ENCODE peak calls at places on chromosomes 13 and 19, in ten cellular contexts. One of them, this sample, is unnamed.

GRCh38 chr19:11247391-11247790 is 8.0 kb downstream of the ANGPTL8 start:
- DNase-seq in lower lobe of right lung: no peak
- DNase-seq in fibroblast of mammary gland: peak
- DNase-seq in A549: no peak
- DNase-seq in hepatocyte: peak
- DNase-seq in AG04449: no peak
- DNase-seq in naive thymus-derived CD4-positive, alpha-beta T cell: no peak
- DNase-seq in uterus: peak
- DNase-seq in adrenal gland: peak
- DNase-seq in brain microvascular endothelial cell: no peak
- DNase-seq in this sample: no peak

GRCh38 chr19:5048091-5048726 is 79.3 kb downstream of the KDM4B start:
- DNase-seq in uterus: peak
- DNase-seq in AG04449: no peak
- DNase-seq in adrenal gland: peak
- DNase-seq in A549: peak
- DNase-seq in hepatocyte: peak
- DNase-seq in fibroblast of mammary gland: peak
- DNase-seq in lower lobe of right lung: peak
- DNase-seq in brain microvascular endothelial cell: peak
- DNase-seq in naive thymus-derived CD4-positive, alpha-beta T cell: peak
- DNase-seq in this sample: peak

GRCh38 chr19:17706750-17707181 is 12.5 kb upstream of the MAP1S start:
- DNase-seq in lower lobe of right lung: no peak
- DNase-seq in adrenal gland: no peak
- DNase-seq in hepatocyte: no peak
- DNase-seq in fibroblast of mammary gland: peak
- DNase-seq in AG04449: no peak
- DNase-seq in naive thymus-derived CD4-positive, alpha-beta T cell: no peak
- DNase-seq in uterus: no peak
- DNase-seq in brain microvascular endothelial cell: peak
- DNase-seq in A549: no peak
- DNase-seq in this sample: peak

GRCh38 chr19:55340784-55341147 is 1.1 kb downstream of the KMT5C start:
- DNase-seq in naive thymus-derived CD4-positive, alpha-beta T cell: peak
- DNase-seq in uterus: no peak
- DNase-seq in hepatocyte: peak
- DNase-seq in brain microvascular endothelial cell: no peak
- DNase-seq in A549: no peak
- DNase-seq in lower lobe of right lung: no peak
- DNase-seq in fibroblast of mammary gland: no peak
- DNase-seq in adrenal gland: peak
- DNase-seq in AG04449: no peak
- DNase-seq in this sample: peak

GRCh38 chr13:49649244-49649962 is 21.1 kb downstream of the ARL11 start:
- DNase-seq in naive thymus-derived CD4-positive, alpha-beta T cell: no peak
- DNase-seq in hepatocyte: peak
- DNase-seq in fibroblast of mammary gland: peak
- DNase-seq in AG04449: no peak
- DNase-seq in uterus: no peak
- DNase-seq in brain microvascular endothelial cell: peak
- DNase-seq in lower lobe of right lung: no peak
- DNase-seq in adrenal gland: no peak
- DNase-seq in A549: peak
- DNase-seq in this sample: peak

GRCh38 chr13:113000575-113000974 is 31.6 kb downstream of the MCF2L start:
- DNase-seq in fibroblast of mammary gland: no peak
- DNase-seq in naive thymus-derived CD4-positive, alpha-beta T cell: no peak
- DNase-seq in AG04449: no peak
- DNase-seq in uterus: no peak
- DNase-seq in adrenal gland: no peak
- DNase-seq in brain microvascular endothelial cell: no peak
- DNase-seq in hepatocyte: no peak
- DNase-seq in A549: no peak
- DNase-seq in lower lobe of right lung: no peak
- DNase-seq in this sample: no peak

GRCh38 chr13:20270163-20270865 is 38.2 kb upstream of the GJB6 start:
- DNase-seq in hepatocyte: peak
- DNase-seq in brain microvascular endothelial cell: no peak
- DNase-seq in uterus: no peak
- DNase-seq in AG04449: no peak
- DNase-seq in fibroblast of mammary gland: no peak
- DNase-seq in naive thymus-derived CD4-positive, alpha-beta T cell: no peak
- DNase-seq in A549: no peak
- DNase-seq in adrenal gland: no peak
- DNase-seq in lower lobe of right lung: no peak
- DNase-seq in this sample: no peak

GRCh38 chr13:28173793-28174192 is 35.4 kb downstream of the PAN3 start:
- DNase-seq in fibroblast of mammary gland: no peak
- DNase-seq in AG04449: no peak
- DNase-seq in A549: no peak
- DNase-seq in uterus: no peak
- DNase-seq in hepatocyte: no peak
- DNase-seq in adrenal gland: no peak
- DNase-seq in naive thymus-derived CD4-positive, alpha-beta T cell: no peak
- DNase-seq in lower lobe of right lung: no peak
- DNase-seq in brain microvascular endothelial cell: no peak
- DNase-seq in this sample: no peak

GRCh38 chr13:38821753-38822551 is 135.1 kb downstream of the FREM2 start:
- DNase-seq in naive thymus-derived CD4-positive, alpha-beta T cell: no peak
- DNase-seq in fibroblast of mammary gland: no peak
- DNase-seq in lower lobe of right lung: no peak
- DNase-seq in brain microvascular endothelial cell: no peak
- DNase-seq in AG04449: no peak
- DNase-seq in uterus: no peak
- DNase-seq in hepatocyte: no peak
- DNase-seq in adrenal gland: no peak
- DNase-seq in A549: no peak
- DNase-seq in this sample: no peak

GRCh38 chr19:4403005-4403761 is 743 bp downstream of the CHAF1A start:
- DNase-seq in A549: no peak
- DNase-seq in hepatocyte: no peak
- DNase-seq in naive thymus-derived CD4-positive, alpha-beta T cell: no peak
- DNase-seq in AG04449: no peak
- DNase-seq in fibroblast of mammary gland: no peak
- DNase-seq in uterus: no peak
- DNase-seq in lower lobe of right lung: no peak
- DNase-seq in brain microvascular endothelial cell: no peak
- DNase-seq in adrenal gland: no peak
- DNase-seq in this sample: no peak

GRCh38 chr19:44955500-44956439 is 590 bp downstream of the CLPTM1 start:
- DNase-seq in hepatocyte: no peak
- DNase-seq in adrenal gland: peak
- DNase-seq in lower lobe of right lung: no peak
- DNase-seq in uterus: no peak
- DNase-seq in A549: no peak
- DNase-seq in fibroblast of mammary gland: no peak
- DNase-seq in AG04449: no peak
- DNase-seq in naive thymus-derived CD4-positive, alpha-beta T cell: no peak
- DNase-seq in brain microvascular endothelial cell: no peak
- DNase-seq in this sample: peak

GRCh38 chr19:29845576-29846176 is 33.9 kb downstream of the CCNE1 start:
- DNase-seq in adrenal gland: peak
- DNase-seq in naive thymus-derived CD4-positive, alpha-beta T cell: peak
- DNase-seq in lower lobe of right lung: no peak
- DNase-seq in A549: peak
- DNase-seq in uterus: no peak
- DNase-seq in hepatocyte: peak
- DNase-seq in fibroblast of mammary gland: peak
- DNase-seq in brain microvascular endothelial cell: peak
- DNase-seq in AG04449: no peak
- DNase-seq in this sample: peak

GRCh38 chr19:19602136-19602712 is 16.3 kb downstream of the PBX4 start:
- DNase-seq in A549: no peak
- DNase-seq in adrenal gland: no peak
- DNase-seq in naive thymus-derived CD4-positive, alpha-beta T cell: peak
- DNase-seq in lower lobe of right lung: no peak
- DNase-seq in brain microvascular endothelial cell: no peak
- DNase-seq in hepatocyte: no peak
- DNase-seq in uterus: no peak
- DNase-seq in fibroblast of mammary gland: no peak
- DNase-seq in AG04449: no peak
- DNase-seq in this sample: no peak

GRCh38 chr19:33263325-33264023 is 37.8 kb upstream of the SLC7A10 start:
- DNase-seq in uterus: no peak
- DNase-seq in AG04449: no peak
- DNase-seq in A549: no peak
- DNase-seq in adrenal gland: no peak
- DNase-seq in brain microvascular endothelial cell: no peak
- DNase-seq in naive thymus-derived CD4-positive, alpha-beta T cell: no peak
- DNase-seq in lower lobe of right lung: no peak
- DNase-seq in fibroblast of mammary gland: no peak
- DNase-seq in hepatocyte: no peak
- DNase-seq in this sample: no peak

GRCh38 chr13:95553614-95554385 is 1.3 kb downstream of the CLDN10 start:
- DNase-seq in A549: no peak
- DNase-seq in adrenal gland: no peak
- DNase-seq in AG04449: no peak
- DNase-seq in naive thymus-derived CD4-positive, alpha-beta T cell: no peak
- DNase-seq in uterus: no peak
- DNase-seq in hepatocyte: no peak
- DNase-seq in fibroblast of mammary gland: no peak
- DNase-seq in brain microvascular endothelial cell: no peak
- DNase-seq in lower lobe of right lung: peak
- DNase-seq in this sample: peak

DNA sequence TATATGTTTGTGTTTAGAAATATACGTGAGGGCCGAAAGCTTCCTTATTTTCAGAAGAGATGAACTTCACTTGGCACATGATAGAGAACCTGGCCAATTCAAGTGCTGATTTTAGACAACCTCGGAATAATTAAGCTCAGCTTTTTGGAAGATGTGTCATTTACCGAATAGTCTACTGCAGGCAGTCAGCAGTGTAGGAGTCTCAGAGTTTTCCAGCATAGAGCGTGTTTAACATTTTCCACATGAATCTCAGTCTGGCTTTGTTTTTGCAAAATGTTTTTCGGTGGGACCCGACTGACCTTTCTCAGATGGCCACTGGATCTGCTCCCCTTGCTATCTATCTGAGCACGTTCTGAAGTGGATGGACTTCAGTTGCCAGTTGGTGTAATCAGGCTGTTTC is 4.7 kb downstream of the RNASEH2B start:
- DNase-seq in uterus: no peak
- DNase-seq in naive thymus-derived CD4-positive, alpha-beta T cell: no peak
- DNase-seq in A549: no peak
- DNase-seq in adrenal gland: no peak
- DNase-seq in lower lobe of right lung: no peak
- DNase-seq in brain microvascular endothelial cell: no peak
- DNase-seq in fibroblast of mammary gland: peak
- DNase-seq in AG04449: no peak
- DNase-seq in hepatocyte: no peak
- DNase-seq in this sample: peak
- H3K4me3 ChIP-seq in uterus: no peak
- H3K4me3 ChIP-seq in naive thymus-derived CD4-positive, alpha-beta T cell: no peak
- H3K4me3 ChIP-seq in A549: no peak
- H3K4me3 ChIP-seq in adrenal gland: no peak
- H3K4me3 ChIP-seq in lower lobe of right lung: no peak
- H3K4me3 ChIP-seq in brain microvascular endothelial cell: no peak
- H3K4me3 ChIP-seq in fibroblast of mammary gland: no peak
- H3K4me3 ChIP-seq in AG04449: no peak
- H3K4me3 ChIP-seq in hepatocyte: no peak
- H3K4me3 ChIP-seq in this sample: peak

GRCh38 chr13:83077499-83077898 is 804.8 kb downstream of the SLITRK1 start:
- DNase-seq in naive thymus-derived CD4-positive, alpha-beta T cell: no peak
- DNase-seq in A549: no peak
- DNase-seq in fibroblast of mammary gland: no peak
- DNase-seq in lower lobe of right lung: no peak
- DNase-seq in adrenal gland: no peak
- DNase-seq in hepatocyte: no peak
- DNase-seq in uterus: no peak
- DNase-seq in brain microvascular endothelial cell: no peak
- DNase-seq in AG04449: no peak
- DNase-seq in this sample: no peak
- H3K4me3 ChIP-seq in naive thymus-derived CD4-positive, alpha-beta T cell: no peak
- H3K4me3 ChIP-seq in A549: no peak
- H3K4me3 ChIP-seq in fibroblast of mammary gland: no peak
- H3K4me3 ChIP-seq in lower lobe of right lung: no peak
- H3K4me3 ChIP-seq in adrenal gland: no peak
- H3K4me3 ChIP-seq in hepatocyte: no peak
- H3K4me3 ChIP-seq in uterus: no peak
- H3K4me3 ChIP-seq in brain microvascular endothelial cell: no peak
- H3K4me3 ChIP-seq in AG04449: no peak
- H3K4me3 ChIP-seq in this sample: no peak

GRCh38 chr13:86559915-86560314 is 760.7 kb upstream of the SLITRK6 start:
- DNase-seq in A549: no peak
- DNase-seq in hepatocyte: no peak
- DNase-seq in lower lobe of right lung: no peak
- DNase-seq in uterus: no peak
- DNase-seq in AG04449: no peak
- DNase-seq in naive thymus-derived CD4-positive, alpha-beta T cell: no peak
- DNase-seq in brain microvascular endothelial cell: no peak
- DNase-seq in adrenal gland: no peak
- DNase-seq in fibroblast of mammary gland: no peak
- DNase-seq in this sample: no peak
- H3K4me3 ChIP-seq in A549: no peak
- H3K4me3 ChIP-seq in hepatocyte: no peak
- H3K4me3 ChIP-seq in lower lobe of right lung: no peak
- H3K4me3 ChIP-seq in uterus: no peak
- H3K4me3 ChIP-seq in AG04449: no peak
- H3K4me3 ChIP-seq in naive thymus-derived CD4-positive, alpha-beta T cell: no peak
- H3K4me3 ChIP-seq in brain microvascular endothelial cell: no peak
- H3K4me3 ChIP-seq in adrenal gland: no peak
- H3K4me3 ChIP-seq in fibroblast of mammary gland: no peak
- H3K4me3 ChIP-seq in this sample: no peak

GRCh38 chr19:47890865-47891621 is 4.9 kb upstream of the SULT2A1 start:
- DNase-seq in lower lobe of right lung: no peak
- DNase-seq in brain microvascular endothelial cell: no peak
- DNase-seq in hepatocyte: no peak
- DNase-seq in A549: no peak
- DNase-seq in uterus: no peak
- DNase-seq in adrenal gland: no peak
- DNase-seq in fibroblast of mammary gland: no peak
- DNase-seq in AG04449: no peak
- DNase-seq in naive thymus-derived CD4-positive, alpha-beta T cell: no peak
- DNase-seq in this sample: no peak

GRCh38 chr19:47881757-47882156 is 4.4 kb downstream of the SULT2A1 start:
- DNase-seq in brain microvascular endothelial cell: no peak
- DNase-seq in A549: no peak
- DNase-seq in fibroblast of mammary gland: no peak
- DNase-seq in uterus: no peak
- DNase-seq in AG04449: no peak
- DNase-seq in hepatocyte: no peak
- DNase-seq in naive thymus-derived CD4-positive, alpha-beta T cell: no peak
- DNase-seq in lower lobe of right lung: peak
- DNase-seq in adrenal gland: no peak
- DNase-seq in this sample: no peak

GRCh38 chr19:47886010-47886559 is at the start of gene SULT2A1:
- DNase-seq in naive thymus-derived CD4-positive, alpha-beta T cell: no peak
- DNase-seq in brain microvascular endothelial cell: no peak
- DNase-seq in fibroblast of mammary gland: no peak
- DNase-seq in adrenal gland: no peak
- DNase-seq in lower lobe of right lung: no peak
- DNase-seq in A549: no peak
- DNase-seq in uterus: no peak
- DNase-seq in AG04449: no peak
- DNase-seq in hepatocyte: peak
- DNase-seq in this sample: no peak

GRCh38 chr19:47882890-47883289 is 3.2 kb downstream of the SULT2A1 start:
- DNase-seq in fibroblast of mammary gland: no peak
- DNase-seq in brain microvascular endothelial cell: no peak
- DNase-seq in uterus: no peak
- DNase-seq in hepatocyte: no peak
- DNase-seq in AG04449: no peak
- DNase-seq in A549: no peak
- DNase-seq in adrenal gland: no peak
- DNase-seq in lower lobe of right lung: peak
- DNase-seq in naive thymus-derived CD4-positive, alpha-beta T cell: no peak
- DNase-seq in this sample: no peak

GRCh38 chr19:47885067-47885463 is 1.1 kb downstream of the SULT2A1 start:
- DNase-seq in lower lobe of right lung: peak
- DNase-seq in adrenal gland: peak
- DNase-seq in naive thymus-derived CD4-positive, alpha-beta T cell: no peak
- DNase-seq in hepatocyte: no peak
- DNase-seq in brain microvascular endothelial cell: no peak
- DNase-seq in uterus: no peak
- DNase-seq in A549: no peak
- DNase-seq in AG04449: no peak
- DNase-seq in fibroblast of mammary gland: no peak
- DNase-seq in this sample: no peak
- H3K4me3 ChIP-seq in lower lobe of right lung: no peak
- H3K4me3 ChIP-seq in adrenal gland: peak
- H3K4me3 ChIP-seq in naive thymus-derived CD4-positive, alpha-beta T cell: no peak
- H3K4me3 ChIP-seq in hepatocyte: peak
- H3K4me3 ChIP-seq in brain microvascular endothelial cell: no peak
- H3K4me3 ChIP-seq in uterus: no peak
- H3K4me3 ChIP-seq in A549: no peak
- H3K4me3 ChIP-seq in AG04449: no peak
- H3K4me3 ChIP-seq in fibroblast of mammary gland: no peak
- H3K4me3 ChIP-seq in this sample: no peak

This sample was measured in adipocyte.